ENCODE peak calls at places on chromosome 20, in five cellular contexts. One of them, this sample, is unnamed.

GRCh38 chr20:21395666-21396044 is 1.7 kb downstream of the NKX2-4 start:
- DNase-seq in transverse colon: no peak
- DNase-seq in hypothalamus: no peak
- DNase-seq in CD4-positive, alpha-beta T cell: peak; percentile 46
- DNase-seq in fibroblast of villous mesenchyme: no peak
- DNase-seq in this sample: no peak

GRCh38 chr20:1897965-1898464 is 2.8 kb downstream of the SIRPA start:
- DNase-seq in transverse colon: peak; percentile 47
- DNase-seq in hypothalamus: no peak
- DNase-seq in CD4-positive, alpha-beta T cell: no peak
- DNase-seq in fibroblast of villous mesenchyme: no peak
- DNase-seq in this sample: peak; percentile 60

GRCh38 chr20:63854766-63855362 is 6.4 kb upstream of the ABHD16B start:
- DNase-seq in transverse colon: no peak
- DNase-seq in hypothalamus: no peak
- DNase-seq in CD4-positive, alpha-beta T cell: no peak
- DNase-seq in fibroblast of villous mesenchyme: no peak
- DNase-seq in this sample: no peak

GRCh38 chr20:17822039-17822438 is 122.3 kb downstream of the BANF2 start:
- DNase-seq in transverse colon: peak; percentile 75
- DNase-seq in hypothalamus: no peak
- DNase-seq in CD4-positive, alpha-beta T cell: no peak
- DNase-seq in fibroblast of villous mesenchyme: peak; percentile 92
- DNase-seq in this sample: peak; percentile 89

GRCh38 chr20:49729780-49730179 is 16.1 kb upstream of the B4GALT5 start:
- DNase-seq in transverse colon: no peak
- DNase-seq in hypothalamus: no peak
- DNase-seq in CD4-positive, alpha-beta T cell: no peak
- DNase-seq in fibroblast of villous mesenchyme: peak; percentile 83
- DNase-seq in this sample: peak; percentile 62

GRCh38 chr20:33664762-33665144 is 2.0 kb upstream of the ACTL10 start:
- DNase-seq in transverse colon: no peak
- DNase-seq in hypothalamus: no peak
- DNase-seq in CD4-positive, alpha-beta T cell: no peak
- DNase-seq in fibroblast of villous mesenchyme: no peak
- DNase-seq in this sample: no peak

GRCh38 chr20:58511861-58512260 is 3.3 kb downstream of the APCDD1L start:
- DNase-seq in transverse colon: no peak
- DNase-seq in hypothalamus: no peak
- DNase-seq in CD4-positive, alpha-beta T cell: no peak
- DNase-seq in fibroblast of villous mesenchyme: peak; percentile 36
- DNase-seq in this sample: peak; percentile 13

GRCh38 chr20:33852971-33853813 is 42.0 kb downstream of the CHMP4B start:
- DNase-seq in transverse colon: no peak
- DNase-seq in hypothalamus: no peak
- DNase-seq in CD4-positive, alpha-beta T cell: peak; percentile 57
- DNase-seq in fibroblast of villous mesenchyme: no peak
- DNase-seq in this sample: no peak

GRCh38 chr20:50360218-50360672 is 149.9 kb upstream of the PTPN1 start:
- DNase-seq in transverse colon: peak; percentile 76
- DNase-seq in hypothalamus: no peak
- DNase-seq in CD4-positive, alpha-beta T cell: no peak
- DNase-seq in fibroblast of villous mesenchyme: no peak
- DNase-seq in this sample: no peak

GRCh38 chr20:10221022-10221421 is 2.4 kb downstream of the SNAP25 start:
- DNase-seq in transverse colon: no peak
- DNase-seq in hypothalamus: no peak
- DNase-seq in CD4-positive, alpha-beta T cell: no peak
- DNase-seq in fibroblast of villous mesenchyme: no peak
- DNase-seq in this sample: no peak

GRCh38 chr20:57662028-57662312 is 41.7 kb upstream of the ZBP1 start:
- DNase-seq in transverse colon: no peak
- DNase-seq in hypothalamus: no peak
- DNase-seq in CD4-positive, alpha-beta T cell: peak; percentile 11
- DNase-seq in fibroblast of villous mesenchyme: no peak
- DNase-seq in this sample: no peak

GRCh38 chr20:46221271-46221670 is 87.0 kb downstream of the CDH22 start:
- DNase-seq in transverse colon: no peak
- DNase-seq in hypothalamus: no peak
- DNase-seq in CD4-positive, alpha-beta T cell: no peak
- DNase-seq in fibroblast of villous mesenchyme: no peak
- DNase-seq in this sample: no peak

GRCh38 chr20:46931699-46932098 is 37.1 kb downstream of the EYA2 start:
- DNase-seq in transverse colon: no peak
- DNase-seq in hypothalamus: no peak
- DNase-seq in CD4-positive, alpha-beta T cell: no peak
- DNase-seq in fibroblast of villous mesenchyme: peak; percentile 21
- DNase-seq in this sample: no peak

GRCh38 chr20:18288748-18289705 is 700 bp downstream of the ZNF133 start:
- DNase-seq in transverse colon: no peak
- DNase-seq in hypothalamus: no peak
- DNase-seq in CD4-positive, alpha-beta T cell: no peak
- DNase-seq in fibroblast of villous mesenchyme: peak; percentile 39
- DNase-seq in this sample: peak; percentile 19

GRCh38 chr20:33163856-33164762 is 3.9 kb upstream of the BPIFA2 start:
- DNase-seq in transverse colon: no peak
- DNase-seq in hypothalamus: no peak
- DNase-seq in CD4-positive, alpha-beta T cell: no peak
- DNase-seq in fibroblast of villous mesenchyme: no peak
- DNase-seq in this sample: no peak

GRCh38 chr20:11035211-11035610 is 361.4 kb upstream of the JAG1 start:
- DNase-seq in transverse colon: no peak
- DNase-seq in hypothalamus: no peak
- DNase-seq in CD4-positive, alpha-beta T cell: no peak
- DNase-seq in fibroblast of villous mesenchyme: no peak
- DNase-seq in this sample: no peak

GRCh38 chr20:32189691-32190607 is 17.6 kb downstream of the PLAGL2 start:
- DNase-seq in transverse colon: peak; percentile 37
- DNase-seq in hypothalamus: peak; percentile 59
- DNase-seq in CD4-positive, alpha-beta T cell: peak; percentile 45
- DNase-seq in fibroblast of villous mesenchyme: no peak
- DNase-seq in this sample: no peak

GRCh38 chr20:2767768-2768631 is 32.4 kb downstream of the CPXM1 start:
- DNase-seq in transverse colon: no peak
- DNase-seq in hypothalamus: no peak
- DNase-seq in CD4-positive, alpha-beta T cell: no peak
- DNase-seq in fibroblast of villous mesenchyme: no peak
- DNase-seq in this sample: peak; percentile 53

GRCh38 chr20:5829241-5829809 is 79.1 kb downstream of the SHLD1 start:
- DNase-seq in transverse colon: no peak
- DNase-seq in hypothalamus: no peak
- DNase-seq in CD4-positive, alpha-beta T cell: no peak
- DNase-seq in fibroblast of villous mesenchyme: no peak
- DNase-seq in this sample: no peak

GRCh38 chr20:24598346-24598745 is 128.9 kb downstream of the SYNDIG1 start:
- DNase-seq in transverse colon: no peak
- DNase-seq in hypothalamus: no peak
- DNase-seq in CD4-positive, alpha-beta T cell: no peak
- DNase-seq in fibroblast of villous mesenchyme: no peak
- DNase-seq in this sample: no peak

GRCh38 chr20:64051532-64052325 is 2.3 kb upstream of the SOX18 start:
- DNase-seq in transverse colon: no peak
- DNase-seq in hypothalamus: no peak
- DNase-seq in CD4-positive, alpha-beta T cell: no peak
- DNase-seq in fibroblast of villous mesenchyme: no peak
- DNase-seq in this sample: no peak

GRCh38 chr20:37276494-37277252 is 12.8 kb upstream of the MANBAL start:
- DNase-seq in transverse colon: peak; percentile 56
- DNase-seq in hypothalamus: no peak
- DNase-seq in CD4-positive, alpha-beta T cell: no peak
- DNase-seq in fibroblast of villous mesenchyme: peak; percentile 86
- DNase-seq in this sample: peak; percentile 86

GRCh38 chr20:57838670-57839142 is 128.9 kb upstream of the PMEPA1 start:
- DNase-seq in transverse colon: no peak
- DNase-seq in hypothalamus: no peak
- DNase-seq in CD4-positive, alpha-beta T cell: no peak
- DNase-seq in fibroblast of villous mesenchyme: no peak
- DNase-seq in this sample: no peak

GRCh38 chr20:57420571-57421257 is 29.5 kb downstream of the RBM38 start:
- DNase-seq in transverse colon: no peak
- DNase-seq in hypothalamus: no peak
- DNase-seq in CD4-positive, alpha-beta T cell: no peak
- DNase-seq in fibroblast of villous mesenchyme: no peak
- DNase-seq in this sample: no peak

This sample was measured in fibroblast of pulmonary artery.